ENCODE peak calls at places on chromosome 16, in seven cellular contexts. One of them, this sample, is unnamed.

GRCh38 chr16:28984619-28985135 is at the start of gene LAT:
- DNase-seq in Peyer's patch: no peak
- DNase-seq in esophagus squamous epithelium: no peak
- DNase-seq in ovary: no peak
- DNase-seq in adrenal gland: no peak
- DNase-seq in H54: peak
- DNase-seq in GM12892: no peak
- DNase-seq in this sample: no peak

GRCh38 chr16:62253926-62254325 is 217.7 kb upstream of the CDH8 start:
- DNase-seq in GM12892: no peak
- DNase-seq in adrenal gland: no peak
- DNase-seq in esophagus squamous epithelium: no peak
- DNase-seq in H54: no peak
- DNase-seq in ovary: no peak
- DNase-seq in Peyer's patch: no peak
- DNase-seq in this sample: no peak

GRCh38 chr16:278863-279366 is 1.5 kb upstream of the ARHGDIG start:
- DNase-seq in GM12892: peak
- DNase-seq in adrenal gland: peak
- DNase-seq in esophagus squamous epithelium: no peak
- DNase-seq in Peyer's patch: no peak
- DNase-seq in H54: peak
- DNase-seq in ovary: no peak
- DNase-seq in this sample: peak

GRCh38 chr16:10121496-10121895 is 60.7 kb downstream of the GRIN2A start:
- DNase-seq in esophagus squamous epithelium: no peak
- DNase-seq in Peyer's patch: no peak
- DNase-seq in adrenal gland: no peak
- DNase-seq in ovary: no peak
- DNase-seq in GM12892: no peak
- DNase-seq in H54: no peak
- DNase-seq in this sample: no peak

GRCh38 chr16:75048051-75048450 is 49.2 kb downstream of the ZNRF1 start:
- DNase-seq in H54: no peak
- DNase-seq in GM12892: no peak
- DNase-seq in ovary: peak
- DNase-seq in Peyer's patch: no peak
- DNase-seq in esophagus squamous epithelium: no peak
- DNase-seq in adrenal gland: no peak
- DNase-seq in this sample: peak

GRCh38 chr16:53356478-53357207 is 77.6 kb upstream of the RBL2 start:
- DNase-seq in GM12892: no peak
- DNase-seq in Peyer's patch: no peak
- DNase-seq in esophagus squamous epithelium: no peak
- DNase-seq in H54: no peak
- DNase-seq in ovary: no peak
- DNase-seq in adrenal gland: no peak
- DNase-seq in this sample: no peak

GRCh38 chr16:87736003-87736382 is 29.8 kb downstream of the KLHDC4 start:
- DNase-seq in Peyer's patch: no peak
- DNase-seq in H54: no peak
- DNase-seq in adrenal gland: no peak
- DNase-seq in GM12892: no peak
- DNase-seq in esophagus squamous epithelium: no peak
- DNase-seq in ovary: no peak
- DNase-seq in this sample: no peak

GRCh38 chr16:26987631-26988030 is 79.1 kb upstream of the C16orf82 start:
- DNase-seq in H54: no peak
- DNase-seq in ovary: no peak
- DNase-seq in GM12892: no peak
- DNase-seq in esophagus squamous epithelium: no peak
- DNase-seq in adrenal gland: no peak
- DNase-seq in Peyer's patch: no peak
- DNase-seq in this sample: no peak

GRCh38 chr16:57609541-57610401 is 18.7 kb upstream of the ADGRG1 start:
- DNase-seq in ovary: no peak
- DNase-seq in esophagus squamous epithelium: no peak
- DNase-seq in GM12892: peak
- DNase-seq in adrenal gland: peak
- DNase-seq in Peyer's patch: no peak
- DNase-seq in H54: no peak
- DNase-seq in this sample: no peak

GRCh38 chr16:73337371-73337770 is 289.4 kb upstream of the ZFHX3 start:
- DNase-seq in H54: no peak
- DNase-seq in Peyer's patch: no peak
- DNase-seq in GM12892: no peak
- DNase-seq in ovary: no peak
- DNase-seq in adrenal gland: no peak
- DNase-seq in esophagus squamous epithelium: no peak
- DNase-seq in this sample: no peak

GRCh38 chr16:89297156-89297869 is 79.8 kb downstream of the ZNF778 start:
- DNase-seq in esophagus squamous epithelium: no peak
- DNase-seq in GM12892: no peak
- DNase-seq in Peyer's patch: no peak
- DNase-seq in ovary: peak
- DNase-seq in H54: no peak
- DNase-seq in adrenal gland: no peak
- DNase-seq in this sample: no peak

GRCh38 chr16:68668266-68668665 is 23.2 kb downstream of the CDH3 start:
- DNase-seq in Peyer's patch: no peak
- DNase-seq in esophagus squamous epithelium: no peak
- DNase-seq in ovary: no peak
- DNase-seq in adrenal gland: no peak
- DNase-seq in GM12892: no peak
- DNase-seq in H54: no peak
- DNase-seq in this sample: no peak

GRCh38 chr16:17590711-17591654 is 120.2 kb upstream of the XYLT1 start:
- DNase-seq in ovary: no peak
- DNase-seq in Peyer's patch: no peak
- DNase-seq in esophagus squamous epithelium: no peak
- DNase-seq in GM12892: no peak
- DNase-seq in H54: no peak
- DNase-seq in adrenal gland: no peak
- DNase-seq in this sample: peak

GRCh38 chr16:81238296-81239011 is at the start of gene BCO1:
- DNase-seq in esophagus squamous epithelium: no peak
- DNase-seq in H54: peak
- DNase-seq in Peyer's patch: peak
- DNase-seq in ovary: peak
- DNase-seq in adrenal gland: no peak
- DNase-seq in GM12892: no peak
- DNase-seq in this sample: no peak

GRCh38 chr16:30559690-30560089 is 1.5 kb upstream of the ZNF764 start:
- DNase-seq in Peyer's patch: no peak
- DNase-seq in H54: no peak
- DNase-seq in ovary: no peak
- DNase-seq in adrenal gland: no peak
- DNase-seq in esophagus squamous epithelium: no peak
- DNase-seq in GM12892: no peak
- DNase-seq in this sample: no peak

GRCh38 chr16:30558789-30559377 is 709 bp upstream of the ZNF764 start:
- DNase-seq in ovary: no peak
- DNase-seq in esophagus squamous epithelium: no peak
- DNase-seq in Peyer's patch: no peak
- DNase-seq in adrenal gland: no peak
- DNase-seq in GM12892: no peak
- DNase-seq in H54: no peak
- DNase-seq in this sample: no peak

GRCh38 chr16:30555848-30556473 is 2.2 kb downstream of the ZNF764 start:
- DNase-seq in adrenal gland: no peak
- DNase-seq in GM12892: no peak
- DNase-seq in esophagus squamous epithelium: no peak
- DNase-seq in H54: no peak
- DNase-seq in Peyer's patch: no peak
- DNase-seq in ovary: no peak
- DNase-seq in this sample: no peak

GRCh38 chr16:30557397-30557949 is 701 bp downstream of the ZNF764 start:
- DNase-seq in H54: no peak
- DNase-seq in ovary: no peak
- DNase-seq in Peyer's patch: no peak
- DNase-seq in esophagus squamous epithelium: no peak
- DNase-seq in adrenal gland: no peak
- DNase-seq in GM12892: peak
- DNase-seq in this sample: no peak

GRCh38 chr16:30557950-30558788 is at the start of gene ZNF764:
- DNase-seq in esophagus squamous epithelium: peak
- DNase-seq in ovary: peak
- DNase-seq in GM12892: peak
- DNase-seq in H54: peak
- DNase-seq in adrenal gland: peak
- DNase-seq in Peyer's patch: peak
- DNase-seq in this sample: peak
- TF ChIP-seq POLR2A in esophagus squamous epithelium: no peak
- TF ChIP-seq POLR2A in ovary: peak
- TF ChIP-seq POLR2A in GM12892: peak
- TF ChIP-seq POLR2A in H54: peak
- TF ChIP-seq POLR2A in adrenal gland: peak
- TF ChIP-seq POLR2A in Peyer's patch: peak
- TF ChIP-seq POLR2A in this sample: peak

DNA sequence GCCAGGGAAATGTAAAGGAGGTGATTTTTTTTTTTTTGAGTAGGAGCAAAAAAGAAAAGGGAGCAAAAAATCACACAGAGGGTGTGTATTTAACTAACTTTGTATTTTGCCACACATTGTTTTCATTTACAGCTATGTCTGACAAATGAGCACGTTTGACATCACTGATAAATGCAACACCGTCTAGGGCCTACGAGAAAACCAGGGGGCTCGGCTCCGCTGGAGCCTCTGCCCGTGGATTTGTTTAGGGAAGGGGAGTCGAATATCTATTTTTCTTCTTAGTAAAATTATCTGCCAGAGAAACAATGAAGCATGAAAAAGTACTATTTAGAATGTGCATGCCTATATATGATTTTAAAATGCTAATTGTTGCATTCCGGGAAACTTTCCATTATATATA is 6.8 kb downstream of the MAF start:
- DNase-seq in Peyer's patch: no peak
- DNase-seq in esophagus squamous epithelium: no peak
- DNase-seq in H54: no peak
- DNase-seq in ovary: no peak
- DNase-seq in adrenal gland: no peak
- DNase-seq in GM12892: no peak
- DNase-seq in this sample: no peak
- TF ChIP-seq POLR2A in Peyer's patch: no peak
- TF ChIP-seq POLR2A in esophagus squamous epithelium: no peak
- TF ChIP-seq POLR2A in H54: no peak
- TF ChIP-seq POLR2A in ovary: no peak
- TF ChIP-seq POLR2A in adrenal gland: no peak
- TF ChIP-seq POLR2A in GM12892: no peak
- TF ChIP-seq POLR2A in this sample: no peak

GRCh38 chr16:85320677-85321385 is 208.6 kb upstream of the CIBAR2 start:
- DNase-seq in ovary: no peak
- DNase-seq in H54: no peak
- DNase-seq in Peyer's patch: no peak
- DNase-seq in esophagus squamous epithelium: no peak
- DNase-seq in adrenal gland: no peak
- DNase-seq in GM12892: no peak
- DNase-seq in this sample: no peak
- TF ChIP-seq POLR2A in ovary: no peak
- TF ChIP-seq POLR2A in H54: no peak
- TF ChIP-seq POLR2A in Peyer's patch: no peak
- TF ChIP-seq POLR2A in esophagus squamous epithelium: no peak
- TF ChIP-seq POLR2A in adrenal gland: no peak
- TF ChIP-seq POLR2A in GM12892: no peak
- TF ChIP-seq POLR2A in this sample: no peak

DNA sequence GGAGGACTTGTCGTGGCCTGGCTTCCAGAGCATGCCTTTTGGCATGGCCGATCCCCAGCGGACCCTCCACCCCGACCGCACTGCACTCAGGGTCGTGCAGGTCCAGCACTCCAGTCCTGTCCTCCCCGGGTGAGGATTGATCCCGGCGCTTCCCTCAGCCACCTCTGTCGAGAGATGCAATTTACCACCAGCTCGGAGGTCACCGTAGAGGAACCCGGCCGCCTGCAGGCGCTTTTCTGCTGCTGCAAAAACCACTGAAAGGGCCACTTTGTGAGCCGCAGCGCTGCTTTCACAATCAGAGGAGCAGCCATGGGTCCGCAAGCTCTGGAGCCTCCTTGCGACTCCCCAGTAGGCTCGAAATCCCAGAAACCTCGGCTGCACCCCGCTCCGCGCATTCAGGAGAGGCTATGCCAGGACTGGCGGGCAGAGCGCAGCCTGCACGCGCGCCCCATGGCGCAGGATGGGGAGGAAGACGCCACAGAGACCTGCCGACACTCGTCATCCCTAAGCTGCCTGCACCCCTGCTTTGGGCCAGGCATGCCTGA is 134.2 kb downstream of the HS3ST2 start:
- DNase-seq in Peyer's patch: no peak
- DNase-seq in adrenal gland: no peak
- DNase-seq in GM12892: no peak
- DNase-seq in esophagus squamous epithelium: no peak
- DNase-seq in ovary: no peak
- DNase-seq in H54: no peak
- DNase-seq in this sample: no peak
- TF ChIP-seq POLR2A in Peyer's patch: no peak
- TF ChIP-seq POLR2A in adrenal gland: no peak
- TF ChIP-seq POLR2A in GM12892: no peak
- TF ChIP-seq POLR2A in esophagus squamous epithelium: no peak
- TF ChIP-seq POLR2A in ovary: no peak
- TF ChIP-seq POLR2A in H54: no peak
- TF ChIP-seq POLR2A in this sample: no peak